ENCODE peak calls at places on chromosomes 5 and 9, in nine cellular contexts. L, Q, B, J, C, U, A, X and V are unnamed samples.

GRCh38 chr9:127163409-127163808 is 41.0 kb upstream of the ANGPTL2 start:
- DNase-seq in L (peak), Q (no peak), B (peak), J (no peak), C (no peak), U (no peak), A (peak), X (peak), V (no peak)

GRCh38 chr9:91720313-91720712 is 229.7 kb downstream of the ROR2 start:
- DNase-seq in L (no peak), Q (no peak), B (no peak), J (no peak), C (no peak), U (no peak), A (no peak), X (peak), V (no peak)

GRCh38 chr5:41312478-41313060 is 99.2 kb upstream of the C6 start:
- DNase-seq in L (no peak), Q (no peak), B (no peak), J (no peak), C (no peak), U (no peak), A (no peak), X (no peak), V (no peak)

GRCh38 chr5:139394123-139394653 is 716 bp downstream of the PROB1 start:
- DNase-seq in L (peak), Q (peak), B (peak), J (peak), C (no peak), U (peak), A (no peak), X (peak), V (no peak)

GRCh38 chr5:1789838-1790462 is 9.7 kb downstream of the MRPL36 start:
- DNase-seq in L (peak), Q (no peak), B (peak), J (no peak), C (no peak), U (no peak), A (peak), X (peak), V (no peak)

GRCh38 chr5:126503602-126504104 is 80.4 kb downstream of the GRAMD2B start:
- DNase-seq in L (no peak), Q (no peak), B (no peak), J (no peak), C (no peak), U (peak), A (peak), X (peak), V (peak)

GRCh38 chr9:135513351-135513846 is 7.8 kb upstream of the LCN1 start:
- DNase-seq in L (no peak), Q (no peak), B (no peak), J (no peak), C (no peak), U (no peak), A (no peak), X (no peak), V (no peak)

GRCh38 chr9:16266648-16267276 is 603.7 kb downstream of the BNC2 start:
- DNase-seq in L (no peak), Q (no peak), B (peak), J (no peak), C (no peak), U (no peak), A (peak), X (no peak), V (no peak)

GRCh38 chr9:131588396-131588795 is 43.1 kb downstream of the PRRT1B start:
- DNase-seq in L (no peak), Q (no peak), B (no peak), J (no peak), C (no peak), U (no peak), A (no peak), X (no peak), V (no peak)

GRCh38 chr5:40332945-40333344 is 346.8 kb upstream of the PTGER4 start:
- DNase-seq in L (no peak), Q (no peak), B (peak), J (no peak), C (no peak), U (no peak), A (no peak), X (peak), V (no peak)

GRCh38 chr9:90142580-90142979 is 500.0 kb downstream of the DIRAS2 start:
- DNase-seq in L (peak), Q (no peak), B (peak), J (peak), C (peak), U (peak), A (peak), X (peak), V (peak)

GRCh38 chr9:129637673-129638439 is 4.1 kb downstream of the ASB6 start:
- DNase-seq in L (no peak), Q (no peak), B (no peak), J (no peak), C (no peak), U (no peak), A (no peak), X (no peak), V (no peak)

GRCh38 chr5:102781786-102782185 is 26.7 kb downstream of the PAM start:
- DNase-seq in L (no peak), Q (no peak), B (no peak), J (no peak), C (no peak), U (no peak), A (no peak), X (no peak), V (no peak)

GRCh38 chr5:39473156-39473779 is 48.5 kb upstream of the DAB2 start:
- DNase-seq in L (no peak), Q (no peak), B (peak), J (no peak), C (no peak), U (no peak), A (peak), X (peak), V (no peak)

GRCh38 chr5:97297063-97297715 is 114.1 kb upstream of the RIOK2 start:
- DNase-seq in L (no peak), Q (no peak), B (peak), J (no peak), C (peak), U (no peak), A (peak), X (peak), V (no peak)